ENCODE peak calls at places on chromosomes 1 and 21, in ten cellular contexts. R, O, X, J, Q, L, W, A, C and U are unnamed samples.

GRCh38 chr1:84406209-84406917 is 8.1 kb downstream of the DNASE2B start:
- DNase-seq in R (no peak), O (no peak), X (no peak), J (peak), Q (no peak), L (no peak), W (peak), A (no peak), C (no peak), U (no peak)

GRCh38 chr1:23694371-23694770 is 2.8 kb downstream of the RPL11 start:
- DNase-seq in R (no peak), O (no peak), X (no peak), J (no peak), Q (no peak), L (no peak), W (no peak), A (no peak), C (no peak), U (no peak)

GRCh38 chr1:89721351-89721750 is 88.4 kb downstream of the LRRC8C start:
- DNase-seq in R (no peak), O (no peak), X (no peak), J (peak), Q (no peak), L (no peak), W (peak), A (no peak), C (no peak), U (peak)

GRCh38 chr1:18549896-18550295 is 69.2 kb downstream of the KLHDC7A start:
- DNase-seq in R (no peak), O (no peak), X (no peak), J (no peak), Q (no peak), L (no peak), W (no peak), A (no peak), C (no peak), U (no peak)

GRCh38 chr1:226617109-226617508 is 68.5 kb downstream of the STUM start:
- DNase-seq in R (no peak), O (no peak), X (no peak), J (no peak), Q (no peak), L (no peak), W (no peak), A (no peak), C (no peak), U (no peak)

GRCh38 chr21:35753308-35753707 is 307.0 kb downstream of the SETD4 start:
- DNase-seq in R (no peak), O (no peak), X (no peak), J (no peak), Q (no peak), L (no peak), W (no peak), A (no peak), C (no peak), U (no peak)

GRCh38 chr21:17612023-17612564 is 607 bp downstream of the BTG3 start:
- DNase-seq in R (no peak), O (no peak), X (peak), J (no peak), Q (no peak), L (peak), W (peak), A (peak), C (no peak), U (no peak)

GRCh38 chr1:149877211-149877946 is 22.0 kb upstream of the BOLA1 start:
- DNase-seq in R (no peak), O (no peak), X (no peak), J (no peak), Q (no peak), L (no peak), W (no peak), A (no peak), C (no peak), U (no peak)

GRCh38 chr1:202901555-202901954 is 12.6 kb upstream of the RABIF start:
- DNase-seq in R (no peak), O (no peak), X (no peak), J (no peak), Q (no peak), L (no peak), W (no peak), A (no peak), C (no peak), U (no peak)

GRCh38 chr1:159790237-159790917 is 9.6 kb downstream of the DUSP23 start:
- DNase-seq in R (no peak), O (no peak), X (peak), J (peak), Q (no peak), L (peak), W (no peak), A (no peak), C (no peak), U (no peak)

GRCh38 chr1:232260861-232261260 is 369.1 kb downstream of the SIPA1L2 start:
- DNase-seq in R (no peak), O (no peak), X (no peak), J (peak), Q (no peak), L (peak), W (no peak), A (no peak), C (no peak), U (no peak)

GRCh38 chr1:43067856-43068751 is 104.0 kb downstream of the EBNA1BP2 start:
- DNase-seq in R (no peak), O (no peak), X (peak), J (no peak), Q (no peak), L (peak), W (no peak), A (no peak), C (no peak), U (peak)

GRCh38 chr1:28199328-28200233 is 23.1 kb upstream of the PTAFR start:
- DNase-seq in R (no peak), O (no peak), X (no peak), J (no peak), Q (no peak), L (no peak), W (no peak), A (no peak), C (no peak), U (no peak)

GRCh38 chr1:10459185-10459584 is 9.4 kb downstream of the CORT start:
- DNase-seq in R (peak), O (peak), X (no peak), J (peak), Q (peak), L (peak), W (peak), A (no peak), C (peak), U (peak)

GRCh38 chr1:200415693-200416593 is 6.1 kb upstream of the ZNF281 start:
- DNase-seq in R (peak), O (peak), X (no peak), J (peak), Q (peak), L (peak), W (peak), A (no peak), C (peak), U (peak)

GRCh38 chr1:1118011-1118892 is 2.4 kb upstream of the C1orf159 start:
- DNase-seq in R (no peak), O (no peak), X (no peak), J (no peak), Q (no peak), L (no peak), W (no peak), A (peak), C (no peak), U (no peak)

GRCh38 chr1:10676987-10677386 is 119.5 kb downstream of the CASZ1 start:
- DNase-seq in R (no peak), O (no peak), X (no peak), J (no peak), Q (no peak), L (no peak), W (no peak), A (no peak), C (no peak), U (no peak)

GRCh38 chr1:98277111-98277510 is 356.3 kb upstream of the DPYD start:
- DNase-seq in R (peak), O (peak), X (no peak), J (peak), Q (no peak), L (no peak), W (peak), A (no peak), C (peak), U (peak)

GRCh38 chr1:248805905-248806304 is 19.8 kb downstream of the SH3BP5L start:
- DNase-seq in R (no peak), O (no peak), X (no peak), J (no peak), Q (no peak), L (no peak), W (no peak), A (no peak), C (no peak), U (no peak)

GRCh38 chr1:172537827-172538391 is 5.0 kb downstream of the SUCO start:
- DNase-seq in R (no peak), O (no peak), X (peak), J (no peak), Q (no peak), L (no peak), W (no peak), A (no peak), C (no peak), U (no peak)

GRCh38 chr1:113760102-113760804 is 967 bp upstream of the PHTF1 start:
- DNase-seq in R (no peak), O (no peak), X (no peak), J (no peak), Q (no peak), L (no peak), W (no peak), A (no peak), C (no peak), U (no peak)

GRCh38 chr1:172764378-172764777 is 105.5 kb downstream of the FASLG start:
- DNase-seq in R (no peak), O (no peak), X (no peak), J (no peak), Q (no peak), L (peak), W (no peak), A (no peak), C (no peak), U (no peak)

GRCh38 chr21:42016364-42016985 is 6.3 kb upstream of the ZBTB21 start:
- DNase-seq in R (no peak), O (no peak), X (no peak), J (peak), Q (no peak), L (no peak), W (no peak), A (no peak), C (no peak), U (no peak)

GRCh38 chr21:41832230-41833137 is 46.7 kb downstream of the PRDM15 start:
- DNase-seq in R (no peak), O (no peak), X (no peak), J (peak), Q (no peak), L (no peak), W (no peak), A (no peak), C (no peak), U (no peak)

GRCh38 chr1:114462341-114462740 is 48.7 kb downstream of the TRIM33 start:
- DNase-seq in R (no peak), O (no peak), X (no peak), J (no peak), Q (peak), L (no peak), W (no peak), A (no peak), C (peak), U (no peak)

GRCh38 chr1:11653616-11654570 is at the start of gene FBXO2:
- DNase-seq in R (no peak), O (no peak), X (no peak), J (no peak), Q (no peak), L (peak), W (no peak), A (peak), C (no peak), U (no peak)

GRCh38 chr1:229230893-229231753 is 39.8 kb upstream of the RAB4A start:
- DNase-seq in R (no peak), O (no peak), X (no peak), J (peak), Q (no peak), L (no peak), W (peak), A (no peak), C (no peak), U (no peak)

GRCh38 chr1:19368050-19368449 is 55.9 kb downstream of the SLC66A1 start:
- DNase-seq in R (no peak), O (no peak), X (no peak), J (no peak), Q (no peak), L (no peak), W (no peak), A (no peak), C (no peak), U (no peak)

GRCh38 chr1:16075337-16076002 is 2.0 kb upstream of the FAM131C start:
- DNase-seq in R (peak), O (no peak), X (no peak), J (peak), Q (no peak), L (peak), W (no peak), A (no peak), C (peak), U (no peak)

DNA sequence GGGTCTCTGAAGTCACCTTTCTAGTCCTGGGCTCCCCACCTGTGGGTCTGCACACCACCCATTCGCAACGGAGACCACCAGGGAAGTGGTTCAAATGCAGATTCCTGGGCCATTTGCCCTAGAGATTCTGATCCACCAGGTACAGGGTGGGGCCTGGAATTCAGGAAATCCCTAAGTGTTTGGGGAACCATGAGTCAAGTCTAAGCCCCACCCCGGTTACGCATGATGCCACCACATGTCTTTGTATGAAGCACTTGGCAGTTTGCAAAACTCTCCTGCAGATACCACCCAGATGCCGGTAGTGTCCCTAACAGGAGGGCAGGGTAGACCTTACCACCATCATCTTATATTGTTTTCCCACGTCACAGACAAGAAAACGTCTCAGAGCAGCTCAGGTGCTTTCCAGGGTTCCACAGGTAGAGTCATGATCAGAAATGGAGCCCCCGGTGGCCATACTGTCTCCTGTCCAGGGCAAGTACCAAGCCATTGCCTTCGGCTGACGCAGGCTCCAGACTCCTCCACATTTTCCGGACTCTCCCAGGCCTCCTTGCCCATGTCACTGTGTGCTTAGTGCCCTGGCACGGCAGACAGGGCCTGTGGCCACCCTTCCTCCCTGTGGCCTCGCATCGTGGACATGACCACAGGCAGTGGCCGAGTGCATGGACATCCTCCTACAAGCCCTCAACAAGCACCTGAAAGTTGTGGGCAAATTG is 89.2 kb upstream of the TMEM51 start:
- DNase-seq in R (no peak), O (no peak), X (peak), J (peak), Q (no peak), L (no peak), W (no peak), A (no peak), C (no peak), U (no peak)
- TF ChIP-seq CTCF in R (no peak), O (no peak), X (peak), J (peak), Q (no peak), L (no peak), W (no peak), A (no peak), C (no peak), U (peak)

GRCh38 chr1:97050501-97050900 is 328.9 kb downstream of the PTBP2 start:
- DNase-seq in R (no peak), O (peak), X (no peak), J (peak), Q (no peak), L (no peak), W (peak), A (no peak), C (no peak), U (peak)
- TF ChIP-seq CTCF in R (peak), O (peak), X (peak), J (peak), Q (peak), L (no peak), W (peak), A (no peak), C (peak), U (peak)

DNA sequence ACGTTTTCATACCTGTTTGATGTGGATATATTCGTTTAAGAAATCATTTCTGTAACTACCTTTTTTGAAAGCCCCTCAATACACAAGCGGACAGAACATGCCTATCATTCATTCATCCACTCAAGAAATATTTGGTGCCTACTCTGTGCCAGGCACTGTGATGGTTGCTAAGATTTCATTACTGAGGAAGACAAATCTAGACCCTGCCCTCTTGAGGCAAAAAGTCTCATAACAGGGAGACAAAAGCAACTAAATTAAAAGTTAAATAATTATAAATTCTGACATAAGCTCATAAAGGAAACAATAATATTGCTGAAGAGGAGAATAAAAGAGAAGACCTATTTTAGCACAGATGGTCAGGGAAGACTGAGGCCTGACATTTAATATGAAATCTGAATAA is 203.5 kb upstream of the ZNHIT6 start:
- DNase-seq in R (no peak), O (no peak), X (no peak), J (peak), Q (no peak), L (no peak), W (peak), A (no peak), C (no peak), U (no peak)
- TF ChIP-seq CTCF in R (peak), O (peak), X (peak), J (peak), Q (peak), L (no peak), W (peak), A (no peak), C (peak), U (peak)

DNA sequence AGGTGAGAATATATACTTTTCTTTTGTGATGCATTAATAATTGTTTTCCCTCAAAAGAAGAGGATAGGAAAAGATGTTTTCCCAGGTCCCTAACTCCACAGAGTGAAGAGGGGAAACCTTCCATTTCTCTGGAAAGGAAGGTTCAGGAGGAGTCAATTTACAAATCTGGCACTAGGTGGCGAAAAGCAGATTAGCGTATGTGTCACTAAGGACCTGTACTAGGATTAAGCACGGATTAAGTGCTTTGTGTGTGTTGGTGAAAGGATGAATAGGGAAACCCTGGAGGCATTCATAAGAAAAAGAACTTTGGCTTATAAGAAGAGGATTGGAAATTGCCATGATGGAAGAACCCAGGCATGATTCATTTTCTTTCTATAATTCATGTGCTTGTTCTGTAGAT is 410.1 kb upstream of the PLXNA2 start:
- DNase-seq in R (no peak), O (peak), X (peak), J (peak), Q (no peak), L (no peak), W (peak), A (no peak), C (peak), U (peak)
- TF ChIP-seq CTCF in R (peak), O (peak), X (peak), J (peak), Q (peak), L (peak), W (peak), A (peak), C (peak), U (peak)

DNA sequence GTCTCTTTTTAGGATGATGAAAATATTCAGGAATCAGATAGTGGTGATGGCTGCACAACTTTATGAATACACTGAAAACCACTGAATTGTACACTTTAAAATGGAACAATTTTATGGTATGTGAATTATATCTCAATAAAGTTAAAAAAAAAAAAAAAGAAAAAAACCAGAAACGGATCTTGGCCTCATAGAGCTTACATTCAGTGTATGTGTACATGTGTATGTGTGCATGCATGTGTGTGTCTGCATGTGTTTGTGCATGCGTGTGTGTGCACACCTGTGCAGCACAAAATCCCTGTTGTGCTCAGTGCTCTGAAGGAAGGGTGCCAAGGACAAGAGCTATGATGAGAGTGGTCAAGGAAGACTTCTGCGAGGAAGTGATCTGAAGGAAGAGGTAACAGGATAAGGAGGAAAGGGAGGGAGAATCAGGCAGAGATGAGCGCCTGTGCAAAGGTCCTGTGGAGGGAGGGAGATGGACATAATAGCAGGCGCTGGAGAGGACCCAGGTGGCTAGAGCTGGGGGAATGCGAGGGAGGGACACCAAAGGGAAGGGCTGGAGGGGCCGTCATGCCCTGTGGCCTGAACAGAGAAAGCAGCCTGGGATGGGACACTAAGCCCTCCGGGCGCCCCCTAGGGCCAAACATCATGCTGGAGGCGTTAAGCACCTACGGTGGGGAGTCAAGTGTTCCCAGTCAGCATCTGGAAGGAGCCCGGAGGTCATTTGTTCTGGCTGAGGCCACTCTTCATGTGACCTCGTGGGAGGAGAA is 25.2 kb downstream of the NKAIN1 start:
- DNase-seq in R (no peak), O (no peak), X (peak), J (no peak), Q (no peak), L (no peak), W (no peak), A (no peak), C (no peak), U (no peak)
- TF ChIP-seq CTCF in R (no peak), O (no peak), X (peak), J (no peak), Q (no peak), L (no peak), W (peak), A (no peak), C (no peak), U (no peak)

DNA sequence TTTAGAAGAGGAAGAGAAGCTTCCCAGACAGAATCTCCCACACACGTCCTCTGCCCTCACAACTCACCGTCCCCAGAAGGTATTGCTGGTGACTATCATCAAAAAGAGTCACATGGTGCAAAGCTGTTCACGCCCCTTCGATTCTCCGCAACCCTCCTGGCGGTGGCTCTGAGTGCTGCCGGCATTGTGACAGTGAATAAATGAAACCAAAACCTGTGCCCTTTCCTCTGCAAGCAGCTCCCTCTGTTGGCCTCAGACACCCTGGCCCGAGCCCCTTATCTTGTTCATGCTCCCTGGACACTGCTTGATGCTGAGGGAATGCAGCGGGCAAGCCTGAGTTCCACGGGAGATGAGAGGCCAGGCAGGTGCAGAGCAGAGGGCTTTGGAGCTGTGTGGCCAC is 510.3 kb downstream of the NPHP4 start:
- DNase-seq in R (no peak), O (no peak), X (peak), J (peak), Q (no peak), L (no peak), W (no peak), A (no peak), C (no peak), U (no peak)
- TF ChIP-seq CTCF in R (no peak), O (no peak), X (peak), J (peak), Q (no peak), L (peak), W (no peak), A (no peak), C (no peak), U (no peak)

DNA sequence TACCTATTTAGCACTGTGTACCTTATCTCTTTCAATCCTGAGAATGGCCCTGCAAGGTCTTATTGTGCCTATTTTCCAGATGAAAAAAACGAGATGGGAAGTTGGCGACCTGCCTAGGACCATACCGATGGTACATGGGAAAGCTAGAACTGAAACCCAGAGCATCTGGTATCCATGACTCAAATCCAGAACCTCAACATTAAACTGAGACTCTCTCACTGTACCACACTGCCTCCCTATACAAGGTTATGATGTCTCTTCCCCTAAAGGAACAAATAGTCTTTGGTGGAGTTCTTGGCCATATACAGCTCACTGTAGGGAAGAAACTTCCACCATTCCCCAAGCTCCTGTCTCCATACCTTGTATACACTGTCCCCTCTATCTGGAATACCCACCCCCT is 110.7 kb downstream of the TNR start:
- DNase-seq in R (no peak), O (no peak), X (no peak), J (no peak), Q (no peak), L (no peak), W (no peak), A (no peak), C (no peak), U (no peak)
- TF ChIP-seq CTCF in R (no peak), O (no peak), X (no peak), J (no peak), Q (no peak), L (no peak), W (no peak), A (no peak), C (no peak), U (no peak)